ENCODE peak calls at places on chromosomes 13 and 19, in six cellular contexts. A, I, Q, F, U and V are unnamed samples.

GRCh38 chr13:48185018-48185417 is 48.0 kb upstream of the ITM2B start:
- DNase-seq in A (no peak), I (no peak), Q (no peak), F (no peak), U (no peak), V (no peak)

GRCh38 chr13:41211062-41211461 is 16.7 kb upstream of the KBTBD7 start:
- DNase-seq in A (no peak), I (no peak), Q (no peak), F (no peak), U (no peak), V (no peak)

GRCh38 chr19:15177269-15178116 is 23.3 kb downstream of the NOTCH3 start:
- DNase-seq in A (peak), I (peak), Q (peak), F (peak), U (peak), V (peak)

GRCh38 chr13:46297338-46297737 is 85.6 kb downstream of the LRRC63 start:
- DNase-seq in A (no peak), I (no peak), Q (no peak), F (no peak), U (no peak), V (no peak)

GRCh38 chr13:107447591-107447990 is 767.7 kb downstream of the LIG4 start:
- DNase-seq in A (no peak), I (no peak), Q (no peak), F (no peak), U (no peak), V (no peak)

GRCh38 chr13:98370806-98371553 is 193.9 kb upstream of the RNF113B start:
- DNase-seq in A (peak), I (no peak), Q (no peak), F (no peak), U (no peak), V (no peak)

GRCh38 chr19:42301646-42302204 is at the start of gene PRR19:
- DNase-seq in A (no peak), I (no peak), Q (no peak), F (peak), U (no peak), V (no peak)

GRCh38 chr13:27257648-27258253 is 6.4 kb downstream of the RPL21 start:
- DNase-seq in A (no peak), I (no peak), Q (no peak), F (no peak), U (no peak), V (no peak)

GRCh38 chr19:10768936-10769335 is 51.1 kb downstream of the DNM2 start:
- DNase-seq in A (no peak), I (no peak), Q (no peak), F (no peak), U (no peak), V (no peak)

GRCh38 chr19:12996542-12997094 is 1.3 kb downstream of the NFIX start:
- DNase-seq in A (no peak), I (no peak), Q (no peak), F (peak), U (no peak), V (no peak)

GRCh38 chr19:42466521-42467436 is 24.0 kb upstream of the CXCL17 start:
- DNase-seq in A (no peak), I (no peak), Q (no peak), F (no peak), U (no peak), V (no peak)

GRCh38 chr13:99322297-99323103 is 15.3 kb upstream of the GPR183 start:
- DNase-seq in A (no peak), I (no peak), Q (no peak), F (no peak), U (no peak), V (no peak)

GRCh38 chr19:10695401-10696398 is 5.5 kb upstream of the QTRT1 start:
- DNase-seq in A (peak), I (peak), Q (peak), F (peak), U (peak), V (no peak)

GRCh38 chr19:28289294-28290063 is 923.5 kb downstream of the UQCRFS1 start:
- DNase-seq in A (no peak), I (no peak), Q (peak), F (no peak), U (no peak), V (no peak)